ENCODE peak calls at places on chromosomes 6 and 20, in four cellular contexts. E is lower leg skin, A is GM13976, Y is fibroblast of mammary gland. F is an unnamed sample.

GRCh38 chr6:43492673-43493072 is 15.3 kb downstream of the TJAP1 start:
- DNase-seq in E (no peak), A (no peak), Y (peak), F (no peak)

GRCh38 chr20:4973330-4974097 is 27.8 kb downstream of the SLC23A2 start:
- DNase-seq in E (peak), A (peak), Y (peak), F (peak)

GRCh38 chr6:143555582-143555981 is 44.1 kb upstream of the FUCA2 start:
- DNase-seq in E (no peak), A (no peak), Y (no peak), F (no peak)

GRCh38 chr6:33914519-33915120 is 110.8 kb upstream of the MLN start:
- DNase-seq in E (peak), A (peak), Y (no peak), F (no peak)

GRCh38 chr20:13900506-13900905 is 89.9 kb downstream of the SEL1L2 start:
- DNase-seq in E (no peak), A (no peak), Y (no peak), F (no peak)

GRCh38 chr6:39144804-39145203 is 29.8 kb upstream of the SAYSD1 start:
- DNase-seq in E (no peak), A (no peak), Y (no peak), F (no peak)

GRCh38 chr6:76240092-76240491 is 167.6 kb upstream of the IMPG1 start:
- DNase-seq in E (no peak), A (no peak), Y (no peak), F (no peak)

GRCh38 chr6:44454198-44454597 is 66.7 kb downstream of the CDC5L start:
- DNase-seq in E (no peak), A (no peak), Y (no peak), F (no peak)

GRCh38 chr6:56953597-56954388 is 1.1 kb upstream of the BEND6 start:
- DNase-seq in E (no peak), A (peak), Y (peak), F (peak)

GRCh38 chr20:23361651-23362391 is at the start of gene GZF1:
- DNase-seq in E (peak), A (peak), Y (peak), F (peak)

GRCh38 chr6:109493865-109494264 is 10.8 kb upstream of the ZBTB24 start:
- DNase-seq in E (no peak), A (no peak), Y (no peak), F (no peak)

GRCh38 chr6:16130932-16131387 is 2.1 kb downstream of the MYLIP start:
- DNase-seq in E (peak), A (peak), Y (peak), F (peak)

GRCh38 chr6:107711412-107711811 is 112.7 kb downstream of the SCML4 start:
- DNase-seq in E (no peak), A (no peak), Y (no peak), F (no peak)

GRCh38 chr6:135181333-135182119 is 418 bp downstream of the MYB start:
- DNase-seq in E (no peak), A (no peak), Y (no peak), F (peak)

GRCh38 chr6:68654134-68654533 is 19.1 kb downstream of the ADGRB3 start:
- DNase-seq in E (no peak), A (no peak), Y (no peak), F (no peak)

GRCh38 chr6:85192186-85192585 is 257.7 kb upstream of the NT5E start:
- DNase-seq in E (no peak), A (no peak), Y (peak), F (no peak)

GRCh38 chr6:118663993-118664985 is 12.9 kb upstream of the CEP85L start:
- DNase-seq in E (no peak), A (no peak), Y (no peak), F (no peak)

DNA sequence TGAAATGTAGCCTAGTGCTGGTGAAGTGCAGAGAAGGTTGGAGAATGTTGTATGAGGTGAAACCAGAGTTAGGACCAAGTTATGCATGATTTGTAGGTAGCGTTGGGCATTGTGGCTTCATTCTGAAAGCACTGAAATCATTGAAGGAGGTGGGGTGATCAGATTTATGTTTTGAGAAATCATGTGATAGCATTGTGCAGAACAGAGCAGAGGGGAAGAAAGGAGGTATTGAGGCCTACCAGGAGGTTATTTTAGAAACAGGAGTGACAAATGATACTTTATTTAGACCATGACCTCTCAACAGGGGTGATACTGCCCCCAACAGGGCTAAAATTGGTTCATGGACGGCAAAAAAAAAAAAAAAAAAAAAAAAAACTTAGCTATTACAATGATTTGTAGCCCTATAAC is 15.6 kb upstream of the HMGN3 start:
- DNase-seq in E (no peak), A (peak), Y (no peak), F (peak)
- TF ChIP-seq CTCF in E (no peak), A (peak), Y (peak), F (peak)

DNA sequence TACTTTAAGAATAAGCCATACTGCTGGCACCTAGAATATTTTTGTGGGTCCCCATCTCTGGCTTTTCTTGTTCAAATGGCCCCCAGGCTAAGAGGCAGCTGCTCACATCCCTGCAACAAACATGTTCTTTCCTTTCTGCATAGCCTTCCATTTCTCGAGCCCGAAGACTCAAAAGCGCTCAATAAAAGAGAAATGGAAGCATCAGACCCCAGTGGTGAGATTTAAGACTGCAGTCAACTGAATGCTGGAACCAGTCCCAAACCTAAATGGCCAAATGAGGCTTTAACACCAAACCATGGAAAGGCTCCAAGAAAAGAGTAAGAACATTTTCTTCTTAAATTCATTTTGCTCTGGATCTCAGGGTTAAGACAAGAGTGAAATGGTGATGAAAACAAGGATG is 122.1 kb upstream of the TRAF3IP2 start:
- DNase-seq in E (no peak), A (no peak), Y (peak), F (no peak)
- TF ChIP-seq CTCF in E (no peak), A (no peak), Y (peak), F (no peak)

GRCh38 chr6:35311390-35312075 is 13.9 kb downstream of the DEF6 start:
- DNase-seq in E (no peak), A (peak), Y (no peak), F (no peak)

GRCh38 chr6:35312076-35312762 is 14.6 kb downstream of the DEF6 start:
- DNase-seq in E (no peak), A (no peak), Y (no peak), F (no peak)

GRCh38 chr6:35309611-35310264 is 12.1 kb downstream of the DEF6 start:
- DNase-seq in E (no peak), A (no peak), Y (no peak), F (no peak)

GRCh38 chr6:35310265-35310831 is 12.7 kb downstream of the DEF6 start:
- DNase-seq in E (no peak), A (no peak), Y (no peak), F (no peak)

GRCh38 chr6:35312763-35313125 is 15.1 kb downstream of the DEF6 start:
- DNase-seq in E (no peak), A (no peak), Y (no peak), F (no peak)
- TF ChIP-seq CTCF in E (no peak), A (no peak), Y (no peak), F (no peak)

GRCh38 chr6:70667711-70668498 is at the start of gene SMAP1:
- DNase-seq in E (peak), A (peak), Y (peak), F (peak)
- TF ChIP-seq CTCF in E (peak), A (no peak), Y (no peak), F (no peak)

GRCh38 chr20:57652865-57653545 is 32.8 kb upstream of the ZBP1 start:
- DNase-seq in E (no peak), A (peak), Y (no peak), F (peak)
- TF ChIP-seq CTCF in E (no peak), A (no peak), Y (no peak), F (no peak)

GRCh38 chr6:90216081-90216977 is 80.3 kb downstream of the BACH2 start:
- DNase-seq in E (no peak), A (peak), Y (peak), F (no peak)

GRCh38 chr6:90209527-90209926 is 87.1 kb downstream of the BACH2 start:
- DNase-seq in E (no peak), A (no peak), Y (no peak), F (no peak)

GRCh38 chr6:90214966-90215365 is 81.7 kb downstream of the BACH2 start:
- DNase-seq in E (no peak), A (no peak), Y (no peak), F (no peak)

GRCh38 chr6:90214461-90214860 is 82.2 kb downstream of the BACH2 start:
- DNase-seq in E (no peak), A (no peak), Y (no peak), F (no peak)

GRCh38 chr6:90212274-90212673 is 84.4 kb downstream of the BACH2 start:
- DNase-seq in E (no peak), A (no peak), Y (no peak), F (no peak)
- TF ChIP-seq CTCF in E (no peak), A (no peak), Y (no peak), F (no peak)

GRCh38 chr6:25792016-25792415 is 37.5 kb downstream of the SLC17A4 start:
- DNase-seq in E (no peak), A (no peak), Y (no peak), F (no peak)

GRCh38 chr6:25787469-25787868 is 32.9 kb downstream of the SLC17A4 start:
- DNase-seq in E (no peak), A (no peak), Y (no peak), F (no peak)

GRCh38 chr6:25793970-25794369 is 37.9 kb downstream of the SLC17A1 start:
- DNase-seq in E (no peak), A (no peak), Y (no peak), F (no peak)

GRCh38 chr6:25789475-25789874 is 34.9 kb downstream of the SLC17A4 start:
- DNase-seq in E (no peak), A (no peak), Y (no peak), F (no peak)

DNA sequence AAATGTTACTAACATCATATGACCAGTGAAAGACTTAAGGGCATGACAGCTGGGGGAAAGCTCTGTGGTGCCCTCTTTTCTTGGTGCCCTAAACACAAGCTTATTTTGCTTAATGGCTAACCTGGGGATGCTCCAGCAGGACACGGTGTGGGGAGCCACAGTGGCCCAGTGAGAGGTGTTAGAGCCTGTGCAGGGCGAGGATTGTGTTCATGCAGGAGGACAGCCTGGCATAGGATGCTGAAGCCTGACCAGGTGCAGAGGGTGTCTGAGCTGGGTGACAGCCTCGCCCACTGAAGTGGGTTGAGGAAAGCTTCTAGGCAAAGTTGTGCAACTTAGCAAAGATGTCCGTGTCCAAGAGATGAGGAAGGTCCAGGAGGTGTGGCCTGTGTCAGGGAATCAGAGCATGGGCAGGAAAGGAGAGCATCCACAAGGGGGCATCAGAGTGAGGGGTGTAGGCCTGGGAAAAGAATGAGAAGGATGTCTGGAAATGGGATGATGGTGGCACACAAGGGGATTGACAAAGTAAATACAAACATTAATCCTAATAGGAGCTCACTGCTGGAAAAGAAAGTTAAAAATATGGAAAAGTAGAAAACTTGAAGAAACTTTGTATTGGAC is 33.9 kb downstream of the SLC17A4 start:
- DNase-seq in E (no peak), A (peak), Y (peak), F (peak)
- TF ChIP-seq CTCF in E (no peak), A (peak), Y (peak), F (peak)

DNA sequence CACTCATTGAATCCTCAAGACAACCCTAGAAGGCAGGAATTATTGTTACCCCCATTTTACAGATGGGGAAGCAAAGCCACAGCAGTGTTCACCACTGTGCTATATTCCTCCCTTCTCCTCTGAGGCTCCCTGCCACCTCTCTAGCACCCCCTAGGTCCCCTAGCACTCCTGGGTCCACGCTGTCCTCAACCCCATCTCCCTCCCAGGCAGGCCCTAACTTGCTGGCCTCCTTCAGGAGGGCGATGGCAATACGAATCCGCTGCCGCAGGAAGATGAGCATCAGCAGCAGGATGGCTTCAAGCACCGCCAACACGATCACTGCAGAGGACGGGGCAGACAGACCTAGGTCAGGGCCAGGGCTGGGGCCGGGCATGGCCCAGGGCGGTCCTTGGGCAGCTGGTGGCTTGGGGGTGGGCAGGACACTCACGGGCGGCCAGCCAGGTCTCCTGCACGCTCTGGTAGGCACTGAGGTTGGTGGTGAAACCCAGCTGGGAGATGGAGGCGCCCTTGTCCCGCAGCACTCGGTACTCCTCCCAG is 7.8 kb upstream of the NEU1 start:
- DNase-seq in E (no peak), A (no peak), Y (no peak), F (no peak)
- TF ChIP-seq CTCF in E (no peak), A (no peak), Y (no peak), F (peak)

GRCh38 chr6:153104220-153104619 is 26.9 kb downstream of the RGS17 start:
- DNase-seq in E (no peak), A (no peak), Y (peak), F (no peak)

GRCh38 chr6:153106021-153106420 is 25.1 kb downstream of the RGS17 start:
- DNase-seq in E (no peak), A (no peak), Y (no peak), F (no peak)

GRCh38 chr6:153103256-153103655 is 27.8 kb downstream of the RGS17 start:
- DNase-seq in E (no peak), A (no peak), Y (no peak), F (no peak)

DNA sequence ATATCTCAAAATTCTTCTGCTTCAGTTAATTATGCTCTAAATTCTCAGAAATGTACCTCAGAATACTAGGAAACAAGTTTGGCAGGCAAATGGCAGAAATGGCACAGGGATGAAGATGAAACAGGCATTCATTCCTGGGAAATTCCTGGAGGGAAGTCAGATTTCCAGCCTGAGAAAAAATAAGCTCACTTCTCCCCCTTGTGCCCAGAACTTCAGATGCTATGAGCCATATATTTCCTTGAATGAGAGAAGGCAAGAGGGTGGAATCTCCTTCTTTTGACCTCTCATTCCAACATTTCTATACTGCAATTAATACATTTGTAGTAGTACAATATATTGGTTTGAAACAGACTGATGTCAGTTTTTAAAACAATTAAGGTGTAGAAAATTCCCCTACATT is 22.8 kb downstream of the RGS17 start:
- DNase-seq in E (no peak), A (no peak), Y (peak), F (no peak)
- TF ChIP-seq CTCF in E (no peak), A (no peak), Y (peak), F (peak)

F was measured in GM13977.